ENCODE peak calls at places on chromosomes 12 and 14, in nine cellular contexts. One of them, this sample, is unnamed.

GRCh38 chr14:103002578-103003350 is 54.6 kb downstream of the CDC42BPB start:
- DNase-seq in stomach: no peak
- DNase-seq in lower leg skin: no peak
- DNase-seq in CD8-positive, alpha-beta T cell: no peak
- DNase-seq in psoas muscle: no peak
- DNase-seq in fibroblast of pulmonary artery: no peak
- DNase-seq in effector memory CD4-positive, alpha-beta T cell: no peak
- DNase-seq in upper lobe of right lung: no peak
- DNase-seq in AG10803: no peak
- DNase-seq in this sample: no peak

GRCh38 chr14:59511916-59512530 is 27.7 kb downstream of the JKAMP start:
- DNase-seq in lower leg skin: no peak
- DNase-seq in fibroblast of pulmonary artery: no peak
- DNase-seq in effector memory CD4-positive, alpha-beta T cell: no peak
- DNase-seq in CD8-positive, alpha-beta T cell: peak
- DNase-seq in stomach: no peak
- DNase-seq in AG10803: no peak
- DNase-seq in upper lobe of right lung: no peak
- DNase-seq in psoas muscle: no peak
- DNase-seq in this sample: no peak

GRCh38 chr14:101055106-101055662 is 151.7 kb upstream of the RTL1 start:
- DNase-seq in stomach: no peak
- DNase-seq in lower leg skin: no peak
- DNase-seq in psoas muscle: peak
- DNase-seq in fibroblast of pulmonary artery: no peak
- DNase-seq in effector memory CD4-positive, alpha-beta T cell: no peak
- DNase-seq in AG10803: no peak
- DNase-seq in upper lobe of right lung: no peak
- DNase-seq in CD8-positive, alpha-beta T cell: no peak
- DNase-seq in this sample: peak

GRCh38 chr14:39229222-39229543 is 4.5 kb upstream of the MIA2 start:
- DNase-seq in stomach: no peak
- DNase-seq in lower leg skin: no peak
- DNase-seq in AG10803: peak
- DNase-seq in CD8-positive, alpha-beta T cell: peak
- DNase-seq in psoas muscle: no peak
- DNase-seq in fibroblast of pulmonary artery: no peak
- DNase-seq in effector memory CD4-positive, alpha-beta T cell: peak
- DNase-seq in upper lobe of right lung: no peak
- DNase-seq in this sample: no peak

GRCh38 chr14:24838945-24839616 is 205.1 kb upstream of the GZMB start:
- DNase-seq in upper lobe of right lung: no peak
- DNase-seq in effector memory CD4-positive, alpha-beta T cell: no peak
- DNase-seq in lower leg skin: no peak
- DNase-seq in fibroblast of pulmonary artery: peak
- DNase-seq in AG10803: peak
- DNase-seq in psoas muscle: no peak
- DNase-seq in stomach: no peak
- DNase-seq in CD8-positive, alpha-beta T cell: no peak
- DNase-seq in this sample: no peak

GRCh38 chr12:121693155-121693554 is 19.4 kb upstream of the TMEM120B start:
- DNase-seq in effector memory CD4-positive, alpha-beta T cell: no peak
- DNase-seq in stomach: no peak
- DNase-seq in psoas muscle: no peak
- DNase-seq in lower leg skin: no peak
- DNase-seq in AG10803: no peak
- DNase-seq in upper lobe of right lung: no peak
- DNase-seq in fibroblast of pulmonary artery: no peak
- DNase-seq in CD8-positive, alpha-beta T cell: no peak
- DNase-seq in this sample: no peak

GRCh38 chr12:32542550-32543229 is 136.4 kb upstream of the DNM1L start:
- DNase-seq in fibroblast of pulmonary artery: no peak
- DNase-seq in upper lobe of right lung: no peak
- DNase-seq in lower leg skin: no peak
- DNase-seq in psoas muscle: no peak
- DNase-seq in CD8-positive, alpha-beta T cell: no peak
- DNase-seq in effector memory CD4-positive, alpha-beta T cell: no peak
- DNase-seq in AG10803: no peak
- DNase-seq in stomach: no peak
- DNase-seq in this sample: no peak

GRCh38 chr12:2183556-2184541 is 131.1 kb downstream of the CACNA1C start:
- DNase-seq in AG10803: peak
- DNase-seq in lower leg skin: peak
- DNase-seq in stomach: no peak
- DNase-seq in effector memory CD4-positive, alpha-beta T cell: no peak
- DNase-seq in fibroblast of pulmonary artery: peak
- DNase-seq in psoas muscle: no peak
- DNase-seq in upper lobe of right lung: no peak
- DNase-seq in CD8-positive, alpha-beta T cell: no peak
- DNase-seq in this sample: no peak

GRCh38 chr14:34615507-34615906 is 14.4 kb downstream of the SNX6 start:
- DNase-seq in fibroblast of pulmonary artery: no peak
- DNase-seq in AG10803: no peak
- DNase-seq in upper lobe of right lung: peak
- DNase-seq in lower leg skin: no peak
- DNase-seq in effector memory CD4-positive, alpha-beta T cell: no peak
- DNase-seq in stomach: no peak
- DNase-seq in psoas muscle: no peak
- DNase-seq in CD8-positive, alpha-beta T cell: no peak
- DNase-seq in this sample: no peak

GRCh38 chr12:78040111-78040510 is 209.4 kb downstream of the NAV3 start:
- DNase-seq in lower leg skin: no peak
- DNase-seq in AG10803: no peak
- DNase-seq in CD8-positive, alpha-beta T cell: no peak
- DNase-seq in upper lobe of right lung: no peak
- DNase-seq in fibroblast of pulmonary artery: peak
- DNase-seq in psoas muscle: no peak
- DNase-seq in effector memory CD4-positive, alpha-beta T cell: no peak
- DNase-seq in stomach: no peak
- DNase-seq in this sample: no peak

GRCh38 chr14:28768549-28768870 is 1.9 kb downstream of the FOXG1 start:
- DNase-seq in lower leg skin: no peak
- DNase-seq in AG10803: no peak
- DNase-seq in upper lobe of right lung: no peak
- DNase-seq in effector memory CD4-positive, alpha-beta T cell: no peak
- DNase-seq in CD8-positive, alpha-beta T cell: no peak
- DNase-seq in stomach: no peak
- DNase-seq in psoas muscle: no peak
- DNase-seq in fibroblast of pulmonary artery: no peak
- DNase-seq in this sample: no peak
- H3K4me3 ChIP-seq in lower leg skin: no peak
- H3K4me3 ChIP-seq in AG10803: peak
- H3K4me3 ChIP-seq in upper lobe of right lung: no peak
- H3K4me3 ChIP-seq in effector memory CD4-positive, alpha-beta T cell: no peak
- H3K4me3 ChIP-seq in CD8-positive, alpha-beta T cell: no peak
- H3K4me3 ChIP-seq in stomach: no peak
- H3K4me3 ChIP-seq in psoas muscle: no peak
- H3K4me3 ChIP-seq in fibroblast of pulmonary artery: peak
- H3K4me3 ChIP-seq in this sample: no peak

GRCh38 chr12:57549909-57550627 is at the start of gene KIF5A:
- DNase-seq in psoas muscle: no peak
- DNase-seq in fibroblast of pulmonary artery: no peak
- DNase-seq in lower leg skin: no peak
- DNase-seq in upper lobe of right lung: peak
- DNase-seq in effector memory CD4-positive, alpha-beta T cell: peak
- DNase-seq in AG10803: no peak
- DNase-seq in CD8-positive, alpha-beta T cell: peak
- DNase-seq in stomach: no peak
- DNase-seq in this sample: peak

GRCh38 chr12:57548488-57548887 is 1.4 kb upstream of the KIF5A start:
- DNase-seq in effector memory CD4-positive, alpha-beta T cell: no peak
- DNase-seq in fibroblast of pulmonary artery: no peak
- DNase-seq in lower leg skin: no peak
- DNase-seq in psoas muscle: no peak
- DNase-seq in AG10803: no peak
- DNase-seq in stomach: no peak
- DNase-seq in upper lobe of right lung: no peak
- DNase-seq in CD8-positive, alpha-beta T cell: no peak
- DNase-seq in this sample: no peak

GRCh38 chr12:57547366-57548315 is 649 bp upstream of the DCTN2 start:
- DNase-seq in CD8-positive, alpha-beta T cell: no peak
- DNase-seq in psoas muscle: no peak
- DNase-seq in stomach: no peak
- DNase-seq in upper lobe of right lung: no peak
- DNase-seq in lower leg skin: no peak
- DNase-seq in effector memory CD4-positive, alpha-beta T cell: no peak
- DNase-seq in fibroblast of pulmonary artery: no peak
- DNase-seq in AG10803: no peak
- DNase-seq in this sample: no peak

GRCh38 chr12:57550628-57551549 is 1.0 kb downstream of the KIF5A start:
- DNase-seq in AG10803: no peak
- DNase-seq in stomach: no peak
- DNase-seq in lower leg skin: no peak
- DNase-seq in effector memory CD4-positive, alpha-beta T cell: no peak
- DNase-seq in fibroblast of pulmonary artery: no peak
- DNase-seq in upper lobe of right lung: peak
- DNase-seq in psoas muscle: no peak
- DNase-seq in CD8-positive, alpha-beta T cell: no peak
- DNase-seq in this sample: no peak

DNA sequence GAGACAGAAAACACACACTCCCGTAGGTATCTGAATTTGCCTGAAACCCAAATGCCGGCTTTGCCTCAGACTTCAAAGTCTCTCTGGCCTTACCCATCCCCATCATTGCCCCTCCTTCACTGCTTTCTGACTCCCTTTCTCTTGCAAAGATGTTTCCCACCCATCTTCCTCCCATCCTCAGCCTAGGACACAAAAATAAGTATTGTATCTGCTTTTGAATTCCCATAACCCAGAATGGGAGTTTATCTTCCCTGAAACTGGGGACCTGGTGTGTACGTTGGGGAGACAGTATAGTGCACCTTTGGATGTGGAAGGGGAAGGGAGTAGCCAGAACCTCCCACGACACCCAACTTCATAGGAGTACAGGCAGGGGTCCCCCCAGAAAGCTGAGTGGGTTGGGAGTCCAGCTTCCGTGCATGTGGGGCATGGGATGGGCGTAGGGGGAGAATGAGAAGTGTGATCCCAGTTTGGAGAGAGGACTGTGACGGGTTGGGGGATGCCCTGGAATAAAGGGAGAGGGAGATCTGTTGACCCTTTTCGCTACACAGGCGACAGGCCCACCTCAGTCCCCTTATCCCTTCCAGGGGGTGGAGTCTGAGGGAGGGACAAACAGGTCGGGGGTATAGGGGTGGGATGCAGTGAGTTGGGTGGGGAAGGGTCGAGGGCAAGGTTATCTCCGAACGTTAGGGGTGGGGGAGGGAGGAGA is 488 bp upstream of the KIF5A start:
- DNase-seq in effector memory CD4-positive, alpha-beta T cell: no peak
- DNase-seq in upper lobe of right lung: no peak
- DNase-seq in fibroblast of pulmonary artery: no peak
- DNase-seq in stomach: no peak
- DNase-seq in psoas muscle: no peak
- DNase-seq in AG10803: no peak
- DNase-seq in lower leg skin: no peak
- DNase-seq in CD8-positive, alpha-beta T cell: no peak
- DNase-seq in this sample: no peak
- H3K4me3 ChIP-seq in effector memory CD4-positive, alpha-beta T cell: peak
- H3K4me3 ChIP-seq in upper lobe of right lung: peak
- H3K4me3 ChIP-seq in fibroblast of pulmonary artery: no peak
- H3K4me3 ChIP-seq in stomach: peak
- H3K4me3 ChIP-seq in psoas muscle: peak
- H3K4me3 ChIP-seq in AG10803: peak
- H3K4me3 ChIP-seq in lower leg skin: no peak
- H3K4me3 ChIP-seq in CD8-positive, alpha-beta T cell: peak
- H3K4me3 ChIP-seq in this sample: peak

DNA sequence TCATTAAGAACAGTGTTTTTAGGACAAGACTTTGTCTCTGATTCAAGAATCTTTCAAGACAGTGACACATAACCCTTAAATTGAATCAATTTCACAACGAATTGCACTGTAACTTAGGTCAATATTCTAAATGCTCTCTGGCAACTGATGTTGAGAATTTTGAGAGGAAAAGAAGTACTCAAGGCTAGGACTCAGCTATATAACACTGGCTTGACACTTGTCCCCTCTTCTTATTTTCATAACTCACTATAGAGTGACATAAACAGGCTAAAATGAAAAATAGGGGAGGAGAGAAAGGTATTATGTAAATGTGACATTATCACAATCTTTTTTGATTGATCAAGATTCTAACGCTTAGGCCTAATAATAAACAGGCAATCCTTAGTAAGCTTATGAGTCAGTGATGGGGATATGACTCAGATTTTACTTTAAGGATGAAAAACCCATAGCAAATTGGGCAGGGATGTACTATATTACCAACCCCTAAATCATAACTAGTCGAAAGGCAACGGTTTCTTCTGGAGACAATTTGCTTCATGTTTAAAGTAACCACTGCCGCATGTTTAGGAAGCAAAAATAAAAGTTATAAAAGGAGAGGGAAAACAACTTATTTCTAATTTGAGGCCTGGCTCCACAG is 10.9 kb downstream of the BTG1 start:
- DNase-seq in psoas muscle: no peak
- DNase-seq in stomach: no peak
- DNase-seq in effector memory CD4-positive, alpha-beta T cell: no peak
- DNase-seq in AG10803: peak
- DNase-seq in fibroblast of pulmonary artery: peak
- DNase-seq in lower leg skin: no peak
- DNase-seq in CD8-positive, alpha-beta T cell: no peak
- DNase-seq in upper lobe of right lung: no peak
- DNase-seq in this sample: no peak
- H3K4me3 ChIP-seq in psoas muscle: no peak
- H3K4me3 ChIP-seq in stomach: no peak
- H3K4me3 ChIP-seq in effector memory CD4-positive, alpha-beta T cell: peak
- H3K4me3 ChIP-seq in AG10803: no peak
- H3K4me3 ChIP-seq in fibroblast of pulmonary artery: no peak
- H3K4me3 ChIP-seq in lower leg skin: no peak
- H3K4me3 ChIP-seq in CD8-positive, alpha-beta T cell: peak
- H3K4me3 ChIP-seq in upper lobe of right lung: peak
- H3K4me3 ChIP-seq in this sample: no peak

GRCh38 chr14:32003585-32003984 is 73.5 kb upstream of the ARHGAP5 start:
- DNase-seq in fibroblast of pulmonary artery: no peak
- DNase-seq in stomach: no peak
- DNase-seq in CD8-positive, alpha-beta T cell: no peak
- DNase-seq in AG10803: no peak
- DNase-seq in psoas muscle: no peak
- DNase-seq in lower leg skin: no peak
- DNase-seq in upper lobe of right lung: no peak
- DNase-seq in effector memory CD4-positive, alpha-beta T cell: no peak
- DNase-seq in this sample: no peak
- H3K4me3 ChIP-seq in fibroblast of pulmonary artery: no peak
- H3K4me3 ChIP-seq in stomach: no peak
- H3K4me3 ChIP-seq in CD8-positive, alpha-beta T cell: no peak
- H3K4me3 ChIP-seq in AG10803: no peak
- H3K4me3 ChIP-seq in psoas muscle: no peak
- H3K4me3 ChIP-seq in lower leg skin: no peak
- H3K4me3 ChIP-seq in upper lobe of right lung: no peak
- H3K4me3 ChIP-seq in effector memory CD4-positive, alpha-beta T cell: no peak
- H3K4me3 ChIP-seq in this sample: no peak